ENCODE peak calls at places on chromosomes 2 and 18, in seven cellular contexts. One of them, this sample, is unnamed.

GRCh38 chr2:9830685-9831410 is 12.4 kb upstream of the TAF1B start:
- DNase-seq in mesothelial cell of epicardium: no peak
- DNase-seq in IMR-90: no peak
- DNase-seq in cardiac muscle cell: no peak
- DNase-seq in SK-N-SH: no peak
- DNase-seq in activated B cell treated with CpG ODN at 0.5 μM for 24 hours: no peak
- DNase-seq in brain microvascular endothelial cell: no peak
- DNase-seq in this sample: no peak

GRCh38 chr2:37322368-37322767 is 2.3 kb downstream of the PRKD3 start:
- DNase-seq in mesothelial cell of epicardium: no peak
- DNase-seq in IMR-90: peak; percentile 43
- DNase-seq in cardiac muscle cell: no peak
- DNase-seq in SK-N-SH: peak; percentile 77
- DNase-seq in activated B cell treated with CpG ODN at 0.5 μM for 24 hours: no peak
- DNase-seq in brain microvascular endothelial cell: peak; percentile 23
- DNase-seq in this sample: no peak

GRCh38 chr2:179348921-179349320 is 84.3 kb upstream of the SESTD1 start:
- DNase-seq in mesothelial cell of epicardium: no peak
- DNase-seq in IMR-90: no peak
- DNase-seq in cardiac muscle cell: no peak
- DNase-seq in SK-N-SH: no peak
- DNase-seq in activated B cell treated with CpG ODN at 0.5 μM for 24 hours: no peak
- DNase-seq in brain microvascular endothelial cell: no peak
- DNase-seq in this sample: no peak

GRCh38 chr18:73879771-73880170 is 267.9 kb downstream of the FBXO15 start:
- DNase-seq in mesothelial cell of epicardium: no peak
- DNase-seq in IMR-90: peak; percentile 66
- DNase-seq in cardiac muscle cell: no peak
- DNase-seq in SK-N-SH: no peak
- DNase-seq in activated B cell treated with CpG ODN at 0.5 μM for 24 hours: no peak
- DNase-seq in brain microvascular endothelial cell: peak; percentile 71
- DNase-seq in this sample: no peak

GRCh38 chr2:191857406-191857805 is 10.5 kb upstream of the CAVIN2 start:
- DNase-seq in mesothelial cell of epicardium: no peak
- DNase-seq in IMR-90: peak; percentile 90
- DNase-seq in cardiac muscle cell: no peak
- DNase-seq in SK-N-SH: no peak
- DNase-seq in activated B cell treated with CpG ODN at 0.5 μM for 24 hours: no peak
- DNase-seq in brain microvascular endothelial cell: no peak
- DNase-seq in this sample: no peak

GRCh38 chr2:1483551-1483950 is 70.3 kb downstream of the TPO start:
- DNase-seq in mesothelial cell of epicardium: no peak
- DNase-seq in IMR-90: no peak
- DNase-seq in cardiac muscle cell: no peak
- DNase-seq in SK-N-SH: no peak
- DNase-seq in activated B cell treated with CpG ODN at 0.5 μM for 24 hours: no peak
- DNase-seq in brain microvascular endothelial cell: no peak
- DNase-seq in this sample: no peak

GRCh38 chr18:42706618-42707017 is 408.9 kb downstream of the RIT2 start:
- DNase-seq in mesothelial cell of epicardium: peak; percentile 39
- DNase-seq in IMR-90: no peak
- DNase-seq in cardiac muscle cell: peak; percentile 67
- DNase-seq in SK-N-SH: no peak
- DNase-seq in activated B cell treated with CpG ODN at 0.5 μM for 24 hours: no peak
- DNase-seq in brain microvascular endothelial cell: peak; percentile 0
- DNase-seq in this sample: no peak

GRCh38 chr18:60247103-60247502 is 125.5 kb downstream of the MC4R start:
- DNase-seq in mesothelial cell of epicardium: no peak
- DNase-seq in IMR-90: no peak
- DNase-seq in cardiac muscle cell: no peak
- DNase-seq in SK-N-SH: no peak
- DNase-seq in activated B cell treated with CpG ODN at 0.5 μM for 24 hours: no peak
- DNase-seq in brain microvascular endothelial cell: no peak
- DNase-seq in this sample: no peak

GRCh38 chr18:77058186-77058847 is 74.3 kb downstream of the MBP start:
- DNase-seq in mesothelial cell of epicardium: no peak
- DNase-seq in IMR-90: no peak
- DNase-seq in cardiac muscle cell: no peak
- DNase-seq in SK-N-SH: no peak
- DNase-seq in activated B cell treated with CpG ODN at 0.5 μM for 24 hours: no peak
- DNase-seq in brain microvascular endothelial cell: no peak
- DNase-seq in this sample: no peak

GRCh38 chr2:157178865-157179264 is 78.6 kb upstream of the GALNT5 start:
- DNase-seq in mesothelial cell of epicardium: no peak
- DNase-seq in IMR-90: no peak
- DNase-seq in cardiac muscle cell: no peak
- DNase-seq in SK-N-SH: no peak
- DNase-seq in activated B cell treated with CpG ODN at 0.5 μM for 24 hours: no peak
- DNase-seq in brain microvascular endothelial cell: no peak
- DNase-seq in this sample: no peak

DNA sequence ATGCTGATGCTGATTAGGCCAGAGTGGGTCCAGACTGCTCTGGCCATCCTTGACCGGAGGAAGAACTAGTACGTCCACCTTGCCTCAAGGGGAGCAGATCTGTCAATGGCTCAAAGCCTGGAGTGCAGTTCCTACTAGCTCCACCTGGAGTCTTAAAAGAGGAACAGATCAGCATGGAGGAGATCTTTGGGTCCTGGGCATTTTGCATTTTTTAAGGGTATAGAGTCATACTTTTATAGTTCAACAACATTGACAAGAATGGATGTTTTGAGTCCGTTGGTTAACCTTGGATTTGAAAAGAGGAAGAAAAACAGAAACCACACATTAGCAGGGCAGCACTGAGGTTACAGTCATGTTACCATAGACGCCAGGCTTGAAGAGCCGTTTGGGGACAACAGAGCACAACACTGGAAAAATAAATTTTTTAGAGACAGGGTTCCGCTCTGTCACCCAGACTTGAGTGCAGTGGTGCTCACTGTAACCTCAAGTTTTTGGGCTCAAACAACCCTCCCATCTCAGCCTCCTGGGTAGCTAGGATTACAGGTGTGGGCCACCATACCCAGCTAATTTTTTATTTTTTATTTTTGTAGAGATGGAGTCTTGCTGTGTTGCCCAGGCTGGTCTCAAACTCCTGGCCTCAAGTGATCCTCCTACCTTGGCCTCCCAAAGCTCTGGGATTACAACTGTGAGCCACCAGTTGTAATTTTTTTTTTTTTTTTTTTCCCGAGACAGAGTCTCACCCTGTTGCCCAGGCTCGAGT is 78.5 kb downstream of the PRKCE start:
- DNase-seq in mesothelial cell of epicardium: no peak
- DNase-seq in IMR-90: no peak
- DNase-seq in cardiac muscle cell: no peak
- DNase-seq in SK-N-SH: no peak
- DNase-seq in activated B cell treated with CpG ODN at 0.5 μM for 24 hours: peak; percentile 36
- DNase-seq in brain microvascular endothelial cell: peak; percentile 7
- DNase-seq in this sample: no peak
- TF ChIP-seq CTCF in mesothelial cell of epicardium: no peak
- TF ChIP-seq CTCF in IMR-90: no peak
- TF ChIP-seq CTCF in cardiac muscle cell: peak; percentile 19
- TF ChIP-seq CTCF in SK-N-SH: peak; percentile 23
- TF ChIP-seq CTCF in activated B cell treated with CpG ODN at 0.5 μM for 24 hours: no peak
- TF ChIP-seq CTCF in brain microvascular endothelial cell: peak; percentile 56
- TF ChIP-seq CTCF in this sample: peak; percentile 22

GRCh38 chr18:666628-667027 is 9.2 kb downstream of the TYMS start:
- DNase-seq in mesothelial cell of epicardium: no peak
- DNase-seq in IMR-90: no peak
- DNase-seq in cardiac muscle cell: no peak
- DNase-seq in SK-N-SH: no peak
- DNase-seq in activated B cell treated with CpG ODN at 0.5 μM for 24 hours: no peak
- DNase-seq in brain microvascular endothelial cell: no peak
- DNase-seq in this sample: no peak
- TF ChIP-seq CTCF in mesothelial cell of epicardium: no peak
- TF ChIP-seq CTCF in IMR-90: no peak
- TF ChIP-seq CTCF in cardiac muscle cell: no peak
- TF ChIP-seq CTCF in SK-N-SH: no peak
- TF ChIP-seq CTCF in activated B cell treated with CpG ODN at 0.5 μM for 24 hours: no peak
- TF ChIP-seq CTCF in brain microvascular endothelial cell: no peak
- TF ChIP-seq CTCF in this sample: no peak

DNA sequence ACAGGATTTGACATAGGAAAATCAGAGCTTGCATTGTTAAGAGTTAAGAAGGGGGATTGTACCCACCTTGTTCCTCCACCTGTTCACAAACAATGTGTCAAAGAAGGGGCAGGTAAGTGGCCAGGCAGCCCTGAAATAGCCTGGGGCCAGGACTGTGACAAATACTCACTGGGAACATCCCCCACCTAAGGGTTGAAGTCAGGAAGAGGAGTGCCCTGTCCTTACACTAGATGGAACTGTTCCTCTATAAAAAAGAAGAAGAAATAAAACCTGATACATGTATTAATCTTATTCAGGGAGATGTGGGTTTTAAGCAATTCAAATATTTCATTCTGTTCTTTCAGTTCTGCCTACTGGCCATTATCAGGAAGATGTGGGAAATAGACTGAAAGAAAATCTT is 41.9 kb downstream of the TACR1 start:
- DNase-seq in mesothelial cell of epicardium: no peak
- DNase-seq in IMR-90: no peak
- DNase-seq in cardiac muscle cell: no peak
- DNase-seq in SK-N-SH: peak; percentile 35
- DNase-seq in activated B cell treated with CpG ODN at 0.5 μM for 24 hours: no peak
- DNase-seq in brain microvascular endothelial cell: no peak
- DNase-seq in this sample: no peak
- TF ChIP-seq CTCF in mesothelial cell of epicardium: no peak
- TF ChIP-seq CTCF in IMR-90: peak; percentile 24
- TF ChIP-seq CTCF in cardiac muscle cell: peak; percentile 16
- TF ChIP-seq CTCF in SK-N-SH: peak; percentile 41
- TF ChIP-seq CTCF in activated B cell treated with CpG ODN at 0.5 μM for 24 hours: no peak
- TF ChIP-seq CTCF in brain microvascular endothelial cell: peak; percentile 30
- TF ChIP-seq CTCF in this sample: no peak

DNA sequence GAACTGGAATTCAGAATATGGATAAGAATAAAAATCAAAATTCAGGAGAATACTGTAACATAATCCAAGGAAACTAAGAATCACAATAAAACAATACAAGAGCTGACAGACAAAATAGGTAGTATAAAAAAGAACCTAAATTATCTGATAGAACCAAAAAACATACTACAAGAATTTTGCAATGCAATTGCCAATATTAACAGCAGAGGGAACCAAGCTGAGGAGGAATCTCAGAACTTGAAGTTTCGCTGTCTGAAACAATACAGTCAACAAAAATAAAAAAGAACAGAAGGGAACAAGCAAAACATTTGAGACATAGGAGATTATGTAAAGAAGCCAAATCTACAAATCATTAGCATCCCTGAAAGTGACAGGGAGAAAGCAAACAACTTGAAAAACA is 84.1 kb upstream of the GALNT13 start:
- DNase-seq in mesothelial cell of epicardium: no peak
- DNase-seq in IMR-90: no peak
- DNase-seq in cardiac muscle cell: no peak
- DNase-seq in SK-N-SH: no peak
- DNase-seq in activated B cell treated with CpG ODN at 0.5 μM for 24 hours: no peak
- DNase-seq in brain microvascular endothelial cell: no peak
- DNase-seq in this sample: no peak
- TF ChIP-seq CTCF in mesothelial cell of epicardium: no peak
- TF ChIP-seq CTCF in IMR-90: no peak
- TF ChIP-seq CTCF in cardiac muscle cell: no peak
- TF ChIP-seq CTCF in SK-N-SH: no peak
- TF ChIP-seq CTCF in activated B cell treated with CpG ODN at 0.5 μM for 24 hours: no peak
- TF ChIP-seq CTCF in brain microvascular endothelial cell: no peak
- TF ChIP-seq CTCF in this sample: no peak

DNA sequence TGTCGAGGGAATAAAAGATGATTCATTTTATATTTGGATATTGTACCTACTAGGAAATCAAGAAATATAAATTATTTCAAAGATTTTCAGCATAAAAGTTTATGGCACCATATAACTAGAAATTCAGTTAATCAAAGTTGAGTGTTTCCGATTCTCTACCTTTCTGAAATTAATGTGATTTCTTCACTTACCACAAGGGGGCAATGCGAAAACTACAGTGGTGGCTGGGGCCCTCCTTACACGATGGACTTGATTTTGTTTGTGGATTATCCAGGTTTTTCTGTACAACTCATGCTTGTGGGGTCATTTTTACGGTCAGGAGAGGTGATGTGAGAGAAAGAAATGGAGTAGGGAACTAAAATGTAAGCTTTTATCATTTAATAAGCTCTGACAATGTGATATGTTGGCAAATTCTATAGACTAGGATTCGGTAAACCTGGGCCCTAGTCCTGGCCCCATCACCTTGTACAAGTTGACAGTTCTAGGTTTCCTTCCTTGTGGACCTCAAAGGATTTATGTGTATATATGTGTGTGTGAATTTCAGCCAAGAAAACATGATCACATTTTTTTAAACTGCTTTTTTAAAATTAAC is 47.6 kb downstream of the G6PC2 start:
- DNase-seq in mesothelial cell of epicardium: no peak
- DNase-seq in IMR-90: peak; percentile 6
- DNase-seq in cardiac muscle cell: peak; percentile 23
- DNase-seq in SK-N-SH: no peak
- DNase-seq in activated B cell treated with CpG ODN at 0.5 μM for 24 hours: no peak
- DNase-seq in brain microvascular endothelial cell: no peak
- DNase-seq in this sample: no peak
- TF ChIP-seq CTCF in mesothelial cell of epicardium: peak; percentile 68
- TF ChIP-seq CTCF in IMR-90: peak; percentile 47
- TF ChIP-seq CTCF in cardiac muscle cell: peak; percentile 62
- TF ChIP-seq CTCF in SK-N-SH: peak; percentile 72
- TF ChIP-seq CTCF in activated B cell treated with CpG ODN at 0.5 μM for 24 hours: peak; percentile 44
- TF ChIP-seq CTCF in brain microvascular endothelial cell: peak; percentile 77
- TF ChIP-seq CTCF in this sample: peak; percentile 77

DNA sequence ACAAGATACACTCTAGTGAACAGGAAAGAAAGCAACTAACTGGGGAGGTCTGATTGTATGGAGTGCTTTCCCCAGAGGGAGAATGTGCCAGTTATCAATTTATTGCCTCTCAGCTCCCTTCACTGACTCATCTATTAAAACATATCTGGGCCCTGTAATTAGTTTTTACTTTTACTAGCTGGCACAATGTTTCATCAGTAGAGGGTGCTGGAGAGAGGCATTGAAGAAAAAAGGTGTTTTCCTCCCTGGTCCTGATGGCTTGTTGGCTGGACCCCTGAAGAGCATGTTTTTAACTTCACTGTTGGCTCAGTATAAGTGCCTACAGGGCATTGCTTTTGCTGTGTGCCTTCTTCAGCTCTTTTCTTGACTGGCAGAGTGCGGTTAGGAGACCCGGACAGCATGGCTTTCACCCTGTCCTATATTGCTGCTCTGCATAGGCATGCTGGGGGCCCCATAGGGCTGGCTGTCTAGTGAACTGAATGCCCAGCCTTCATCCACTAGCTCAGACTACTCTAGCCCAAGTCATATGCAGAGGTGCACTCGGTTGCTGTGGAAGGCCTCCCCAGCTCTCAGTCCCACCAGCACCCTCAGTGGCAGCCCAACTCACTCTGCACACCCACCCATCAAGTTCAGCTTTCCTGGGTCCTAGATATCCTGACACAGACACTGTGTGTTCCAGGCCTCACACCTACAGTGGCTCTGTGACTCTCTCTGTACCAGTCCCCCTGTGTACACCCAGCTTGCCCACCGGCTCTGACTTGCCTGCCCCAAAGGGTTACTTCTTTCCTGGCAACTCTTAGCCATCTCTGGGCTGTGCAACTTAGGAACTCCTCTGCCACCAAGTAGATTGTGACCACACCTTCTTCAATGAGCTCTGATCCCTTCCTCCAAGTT is 62.3 kb upstream of the ACYP2 start:
- DNase-seq in mesothelial cell of epicardium: no peak
- DNase-seq in IMR-90: no peak
- DNase-seq in cardiac muscle cell: no peak
- DNase-seq in SK-N-SH: no peak
- DNase-seq in activated B cell treated with CpG ODN at 0.5 μM for 24 hours: no peak
- DNase-seq in brain microvascular endothelial cell: no peak
- DNase-seq in this sample: no peak
- TF ChIP-seq CTCF in mesothelial cell of epicardium: no peak
- TF ChIP-seq CTCF in IMR-90: no peak
- TF ChIP-seq CTCF in cardiac muscle cell: peak; percentile 34
- TF ChIP-seq CTCF in SK-N-SH: no peak
- TF ChIP-seq CTCF in activated B cell treated with CpG ODN at 0.5 μM for 24 hours: no peak
- TF ChIP-seq CTCF in brain microvascular endothelial cell: peak; percentile 55
- TF ChIP-seq CTCF in this sample: no peak